ENCODE peak calls at places on chromosomes 16 and 17, in ten cellular contexts. Y is stomach, O is breast epithelium, K is transverse colon, C is vagina, W is GM23338, P is endothelial cell of umbilical vein, H is suprapubic skin, U is SK-N-SH, Z is HCT116. M is an unnamed sample.

GRCh38 chr17:57623620-57624019 is 121.5 kb downstream of the CCDC182 start:
- DNase-seq in K (no peak), P (no peak), Y (no peak), O (no peak), C (no peak), H (no peak), W (no peak), U (peak; percentile 83), Z (no peak), M (peak; percentile 75)

GRCh38 chr17:43695968-43696865 is 34.5 kb upstream of the MEOX1 start:
- DNase-seq in O (no peak), W (no peak), H (no peak), P (no peak), K (no peak), Y (no peak), U (no peak), Z (no peak), C (no peak), M (no peak)

GRCh38 chr16:10485698-10486382 is 94.6 kb downstream of the EMP2 start:
- DNase-seq in W (no peak), K (no peak), O (no peak), Z (no peak), P (no peak), H (no peak), U (no peak), Y (no peak), C (no peak), M (no peak)

GRCh38 chr17:45293413-45294211 is 23.2 kb downstream of the MAP3K14 start:
- DNase-seq in Z (peak; percentile 65), H (peak; percentile 86), C (peak; percentile 97), K (peak; percentile 80), W (no peak), O (peak; percentile 78), P (peak; percentile 94), U (no peak), Y (peak; percentile 78), M (peak; percentile 82)

GRCh38 chr16:27382187-27382855 is 19.7 kb upstream of the IL21R start:
- DNase-seq in P (no peak), C (peak; percentile 69), W (no peak), H (no peak), U (no peak), O (no peak), Z (no peak), K (no peak), Y (peak; percentile 17), M (peak; percentile 38)

GRCh38 chr17:4816826-4817225 is 9.9 kb downstream of the PLD2 start:
- DNase-seq in P (no peak), U (no peak), K (no peak), W (no peak), Y (no peak), H (no peak), C (no peak), Z (no peak), O (no peak), M (no peak)

GRCh38 chr16:46873201-46873600 is 11.0 kb upstream of the GPT2 start:
- DNase-seq in Y (no peak), W (no peak), P (no peak), H (no peak), Z (no peak), K (no peak), C (no peak), O (no peak), U (no peak), M (no peak)

GRCh38 chr16:3174618-3175148 is 13.3 kb upstream of the OR1F1 start:
- DNase-seq in Y (no peak), O (no peak), Z (no peak), P (no peak), W (peak; percentile 56), U (no peak), C (no peak), H (no peak), K (no peak), M (peak; percentile 43)

GRCh38 chr16:19781196-19781595 is 63.1 kb downstream of the IQCK start:
- DNase-seq in W (no peak), K (no peak), H (no peak), Z (no peak), P (no peak), Y (no peak), U (no peak), O (no peak), C (no peak), M (no peak)

GRCh38 chr17:1714980-1715802 is 5.0 kb upstream of the TLCD2 start:
- DNase-seq in Z (peak; percentile 45), U (peak; percentile 62), K (peak; percentile 91), P (peak; percentile 83), Y (peak; percentile 84), C (peak; percentile 99), O (peak; percentile 77), W (peak; percentile 74), H (peak; percentile 96), M (peak; percentile 94)

GRCh38 chr16:48054881-48055601 is 100.8 kb downstream of the ABCC12 start:
- DNase-seq in Z (peak; percentile 35), O (peak; percentile 28), H (no peak), P (peak; percentile 45), C (no peak), W (peak; percentile 85), U (peak; percentile 73), Y (peak; percentile 47), K (peak; percentile 22), M (no peak)

DNA sequence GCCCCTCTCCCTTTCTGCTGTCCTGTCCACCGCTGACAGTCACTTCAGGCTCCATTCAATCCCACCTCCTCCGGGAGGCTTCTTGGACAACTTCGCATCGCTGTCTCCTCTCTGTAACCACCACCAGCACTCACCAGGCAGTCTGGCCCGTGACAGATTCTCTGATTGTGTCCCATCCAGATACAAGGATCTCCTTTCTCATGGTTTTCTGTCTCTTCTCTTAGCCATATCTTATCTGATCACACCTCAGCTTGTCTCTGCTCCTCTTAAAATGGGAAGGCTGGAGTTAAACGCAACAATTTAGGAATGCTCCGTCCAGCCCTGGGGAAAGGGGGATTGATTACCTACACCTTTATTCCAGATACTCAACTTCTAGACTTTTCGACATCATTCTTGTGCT is 56.9 kb upstream of the ARHGAP44 start:
- DNase-seq in W (no peak), C (no peak), Y (no peak), K (no peak), H (no peak), Z (no peak), U (no peak), O (no peak), P (no peak), M (no peak)
- H3K27ac ChIP-seq in W (no peak overlapping the region), C (no peak overlapping the region), Y (no peak overlapping the region), K (no peak overlapping the region), H (no peak overlapping the region), Z (no peak overlapping the region), U (no peak overlapping the region), O (no peak overlapping the region), P (no peak overlapping the region), M (no peak overlapping the region)

GRCh38 chr17:8377422-8377821 is 918 bp upstream of the KRABD2 start:
- DNase-seq in O (no peak), Y (no peak), C (no peak), P (no peak), Z (no peak), W (no peak), U (no peak), K (no peak), H (no peak), M (no peak)
- H3K36me3 ChIP-seq in O (no peaks in the 10 kb centered on the region), Y (peaks cover 54% of the 10 kb centered on the region), C (no peaks in the 10 kb centered on the region), P (peaks cover 23% of the 10 kb centered on the region), Z (peaks cover 52% of the 10 kb centered on the region), W (peaks cover 54% of the 10 kb centered on the region), U (peaks cover 32% of the 10 kb centered on the region), K (no peaks in the 10 kb centered on the region), H (peaks cover 46% of the 10 kb centered on the region), M (peaks cover 50% of the 10 kb centered on the region)

DNA sequence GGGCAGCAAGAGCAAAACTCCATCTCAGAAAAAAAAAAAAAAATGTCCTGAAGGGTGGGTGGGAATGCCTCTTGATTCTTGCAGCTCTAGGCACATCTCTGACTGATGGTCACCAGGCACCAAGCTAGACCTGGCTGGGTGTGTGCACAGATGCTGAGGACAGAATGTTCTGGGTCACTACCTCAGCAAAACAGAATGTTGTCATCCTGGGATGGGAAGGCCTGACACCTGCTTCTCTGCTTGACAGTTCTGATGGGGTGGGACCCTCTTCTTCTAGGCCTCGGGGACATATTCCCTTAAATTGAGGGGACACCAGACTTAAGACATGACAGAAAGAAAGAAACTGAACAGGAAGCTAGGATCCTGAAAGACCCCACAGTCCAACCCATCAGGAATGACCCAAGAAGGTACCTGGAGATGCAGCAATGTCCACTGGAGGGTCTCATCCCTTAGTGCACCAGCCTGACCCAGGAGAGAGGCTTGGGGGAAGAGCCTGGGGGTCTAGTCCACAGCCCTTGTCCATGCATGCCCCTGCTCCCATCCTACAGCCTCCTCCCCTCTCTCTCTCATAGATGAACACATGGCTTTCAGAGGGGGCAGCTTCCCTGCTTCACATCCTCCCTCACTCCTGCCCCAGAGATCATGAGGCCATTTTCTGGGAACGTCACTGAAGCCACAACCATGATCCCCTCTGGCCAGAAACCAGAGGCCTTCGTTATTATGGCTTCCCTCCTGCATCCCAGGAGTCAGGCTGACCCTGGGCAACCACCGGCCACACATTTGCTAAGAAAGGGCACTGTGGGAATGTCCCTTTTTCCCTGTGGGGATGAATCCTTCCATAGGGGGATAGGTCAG is 3.8 kb upstream of the STAT5B start:
- DNase-seq in Y (peak; percentile 17), Z (no peak), H (peak; percentile 37), C (no peak), U (peak; percentile 9), O (peak; percentile 16), P (no peak), W (no peak), K (no peak), M (no peak)
- TF ChIP-seq POLR2AphosphoS5 in Y (no peak), Z (no peak), H (no peak), C (no peak), U (no peak), O (no peak), P (no peak), W (no peak), K (no peak), M (no peak)

GRCh38 chr16:24688359-24688758 is 41.1 kb upstream of the TNRC6A start:
- DNase-seq in P (no peak), Z (no peak), K (no peak), H (no peak), U (no peak), Y (no peak), O (no peak), C (no peak), W (no peak), M (no peak)

GRCh38 chr16:24685539-24686432 is 43.7 kb upstream of the TNRC6A start:
- DNase-seq in U (peak; percentile 78), P (peak; percentile 72), C (no peak), W (peak; percentile 80), K (peak; percentile 55), H (peak; percentile 62), O (peak; percentile 56), Z (no peak), Y (peak; percentile 33), M (no peak)

GRCh38 chr16:24689128-24689527 is 40.3 kb upstream of the TNRC6A start:
- DNase-seq in C (no peak), K (no peak), Z (peak; percentile 57), H (no peak), Y (no peak), P (peak; percentile 42), W (peak; percentile 78), O (no peak), U (peak; percentile 64), M (no peak)

GRCh38 chr16:24683847-24684493 is 45.5 kb upstream of the TNRC6A start:
- DNase-seq in P (no peak), C (no peak), O (no peak), Z (no peak), U (no peak), W (peak; percentile 54), H (no peak), K (no peak), Y (no peak), M (no peak)

DNA sequence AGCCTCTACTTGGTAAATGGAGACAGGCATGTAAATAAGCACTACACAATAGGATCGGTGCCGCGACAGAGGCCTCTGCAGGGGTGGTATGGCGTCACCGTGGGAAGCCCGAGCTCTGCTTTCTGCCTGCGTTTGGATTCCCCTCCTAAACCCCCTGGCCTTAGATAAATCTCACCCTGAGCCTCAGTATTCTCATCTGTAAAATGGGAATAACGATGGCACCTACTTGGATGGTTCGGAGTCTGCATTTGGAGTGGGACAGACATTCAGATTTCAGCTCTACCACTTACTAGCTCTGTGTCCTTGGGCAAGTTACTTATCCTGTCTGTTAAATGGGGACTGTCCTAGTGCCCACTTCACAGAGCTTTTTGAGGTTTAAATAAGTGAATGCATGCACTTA is 42.8 kb upstream of the TNRC6A start:
- DNase-seq in H (no peak), Y (no peak), O (no peak), W (peak; percentile 36), U (no peak), P (no peak), C (no peak), K (no peak), Z (no peak), M (no peak)
- H3K27ac ChIP-seq in H (no peak overlapping the region), Y (peak overlapping the region; percentile 33), O (no peak overlapping the region), W (peak overlapping the region; percentile 29), U (peak overlapping the region; percentile 91), P (no peak overlapping the region), C (peak overlapping the region; percentile 72), K (peak overlapping the region; percentile 50), Z (no peak overlapping the region), M (no peak overlapping the region)